ENCODE peak calls at places on chromosome 6, in six cellular contexts. E is GM12891, M is GM12878, Z is H1, O is HepG2, F is K562. X is an unnamed sample.

GRCh38 chr6:25016311-25016710 is 80.6 kb upstream of the RIPOR2 start:
- DNase-seq in E (no peak), M (no peak), Z (no peak), O (no peak), F (no peak), X (no peak)

GRCh38 chr6:135280375-135281136 is 99.4 kb downstream of the MYB start:
- DNase-seq in E (no peak), M (no peak), Z (no peak), O (no peak), F (peak), X (no peak)

GRCh38 chr6:151716446-151717047 is 90.9 kb upstream of the ESR1 start:
- DNase-seq in E (no peak), M (no peak), Z (no peak), O (peak), F (no peak), X (no peak)

GRCh38 chr6:47780510-47781356 is 1.1 kb upstream of the OPN5 start:
- DNase-seq in E (no peak), M (no peak), Z (peak), O (peak), F (peak), X (no peak)

GRCh38 chr6:122180132-122180531 is 219.3 kb upstream of the HSF2 start:
- DNase-seq in E (no peak), M (no peak), Z (no peak), O (no peak), F (no peak), X (no peak)

GRCh38 chr6:168102093-168102985 is 23.3 kb upstream of the FRMD1 start:
- DNase-seq in E (no peak), M (no peak), Z (no peak), O (no peak), F (no peak), X (no peak)

GRCh38 chr6:46757206-46757564 is 10.5 kb downstream of the ANKRD66 start:
- DNase-seq in E (no peak), M (no peak), Z (no peak), O (no peak), F (no peak), X (no peak)

GRCh38 chr6:135458051-135458450 is 39.5 kb downstream of the AHI1 start:
- DNase-seq in E (no peak), M (no peak), Z (no peak), O (no peak), F (no peak), X (no peak)

GRCh38 chr6:31899882-31900722 is 1.8 kb downstream of the ZBTB12 start:
- DNase-seq in E (no peak), M (no peak), Z (no peak), O (no peak), F (no peak), X (no peak)

GRCh38 chr6:33082702-33083101 is 6.9 kb downstream of the HLA-DPB1 start:
- DNase-seq in E (no peak), M (no peak), Z (no peak), O (peak), F (peak), X (peak)

GRCh38 chr6:2876210-2877056 is 26.7 kb downstream of the SERPINB9 start:
- DNase-seq in E (no peak), M (no peak), Z (no peak), O (peak), F (no peak), X (no peak)

GRCh38 chr6:147958683-147959082 is 384.0 kb upstream of the SASH1 start:
- DNase-seq in E (no peak), M (no peak), Z (no peak), O (no peak), F (no peak), X (no peak)

GRCh38 chr6:111631930-111632460 is 26.3 kb upstream of the TRAF3IP2 start:
- DNase-seq in E (no peak), M (no peak), Z (no peak), O (no peak), F (no peak), X (no peak)

GRCh38 chr6:18118330-18118729 is 4.1 kb downstream of the NHLRC1 start:
- DNase-seq in E (no peak), M (no peak), Z (no peak), O (no peak), F (no peak), X (no peak)

GRCh38 chr6:42088101-42088591 is 37.8 kb downstream of the TAF8 start:
- DNase-seq in E (no peak), M (no peak), Z (no peak), O (no peak), F (peak), X (no peak)

GRCh38 chr6:78954740-78955139 is 87.4 kb downstream of the IRAK1BP1 start:
- DNase-seq in E (no peak), M (no peak), Z (no peak), O (no peak), F (no peak), X (no peak)

GRCh38 chr6:18551228-18551627 is 164.1 kb downstream of the RNF144B start:
- DNase-seq in E (no peak), M (no peak), Z (no peak), O (no peak), F (no peak), X (no peak)

GRCh38 chr6:47134476-47135189 is 92.5 kb upstream of the ADGRF1 start:
- DNase-seq in E (no peak), M (no peak), Z (no peak), O (peak), F (peak), X (no peak)

GRCh38 chr6:22610127-22610526 is 40.8 kb downstream of the HDGFL1 start:
- DNase-seq in E (no peak), M (no peak), Z (no peak), O (no peak), F (no peak), X (no peak)

GRCh38 chr6:170017603-170018274 is 266.3 kb downstream of the ERMARD start:
- DNase-seq in E (no peak), M (no peak), Z (no peak), O (no peak), F (no peak), X (no peak)

GRCh38 chr6:3977875-3978711 is 100.8 kb downstream of the FAM217A start:
- DNase-seq in E (peak), M (peak), Z (no peak), O (peak), F (peak), X (peak)

GRCh38 chr6:35428421-35429149 is 23.6 kb upstream of the FANCE start:
- DNase-seq in E (no peak), M (no peak), Z (no peak), O (peak), F (no peak), X (no peak)

GRCh38 chr6:36912583-36912982 is 26.8 kb downstream of the C6orf89 start:
- DNase-seq in E (peak), M (peak), Z (no peak), O (no peak), F (no peak), X (peak)

GRCh38 chr6:19988555-19988954 is 151.4 kb downstream of the ID4 start:
- DNase-seq in E (no peak), M (no peak), Z (no peak), O (peak), F (peak), X (no peak)

GRCh38 chr6:102398788-102399390 is 1005.4 kb downstream of the GRIK2 start:
- DNase-seq in E (no peak), M (no peak), Z (no peak), O (no peak), F (no peak), X (no peak)

GRCh38 chr6:148934534-148934933 is 187.7 kb downstream of the UST start:
- DNase-seq in E (no peak), M (no peak), Z (no peak), O (no peak), F (no peak), X (no peak)

GRCh38 chr6:53263915-53264314 is 84.8 kb downstream of the ELOVL5 start:
- DNase-seq in E (no peak), M (no peak), Z (no peak), O (no peak), F (no peak), X (no peak)

GRCh38 chr6:73262701-73263569 is at the start of gene KHDC1:
- DNase-seq in E (peak), M (no peak), Z (peak), O (no peak), F (peak), X (peak)
- TF ChIP-seq POLR2A in E (peak), M (no peak), Z (peak), O (no peak), F (peak), X (peak)

GRCh38 chr6:106764353-106764980 is 135.1 kb downstream of the QRSL1 start:
- DNase-seq in E (no peak), M (no peak), Z (no peak), O (no peak), F (peak), X (no peak)
- TF ChIP-seq TAF1 in E (no peak), M (no peak), Z (no peak), O (no peak), F (no peak), X (no peak)

GRCh38 chr6:124522335-124522734 is 439.9 kb upstream of the RNF217 start:
- DNase-seq in E (no peak), M (no peak), Z (no peak), O (no peak), F (no peak), X (no peak)
- TF ChIP-seq POLR2AphosphoS5 in E (no peak), M (no peak), Z (no peak), O (no peak), F (no peak), X (no peak)

DNA sequence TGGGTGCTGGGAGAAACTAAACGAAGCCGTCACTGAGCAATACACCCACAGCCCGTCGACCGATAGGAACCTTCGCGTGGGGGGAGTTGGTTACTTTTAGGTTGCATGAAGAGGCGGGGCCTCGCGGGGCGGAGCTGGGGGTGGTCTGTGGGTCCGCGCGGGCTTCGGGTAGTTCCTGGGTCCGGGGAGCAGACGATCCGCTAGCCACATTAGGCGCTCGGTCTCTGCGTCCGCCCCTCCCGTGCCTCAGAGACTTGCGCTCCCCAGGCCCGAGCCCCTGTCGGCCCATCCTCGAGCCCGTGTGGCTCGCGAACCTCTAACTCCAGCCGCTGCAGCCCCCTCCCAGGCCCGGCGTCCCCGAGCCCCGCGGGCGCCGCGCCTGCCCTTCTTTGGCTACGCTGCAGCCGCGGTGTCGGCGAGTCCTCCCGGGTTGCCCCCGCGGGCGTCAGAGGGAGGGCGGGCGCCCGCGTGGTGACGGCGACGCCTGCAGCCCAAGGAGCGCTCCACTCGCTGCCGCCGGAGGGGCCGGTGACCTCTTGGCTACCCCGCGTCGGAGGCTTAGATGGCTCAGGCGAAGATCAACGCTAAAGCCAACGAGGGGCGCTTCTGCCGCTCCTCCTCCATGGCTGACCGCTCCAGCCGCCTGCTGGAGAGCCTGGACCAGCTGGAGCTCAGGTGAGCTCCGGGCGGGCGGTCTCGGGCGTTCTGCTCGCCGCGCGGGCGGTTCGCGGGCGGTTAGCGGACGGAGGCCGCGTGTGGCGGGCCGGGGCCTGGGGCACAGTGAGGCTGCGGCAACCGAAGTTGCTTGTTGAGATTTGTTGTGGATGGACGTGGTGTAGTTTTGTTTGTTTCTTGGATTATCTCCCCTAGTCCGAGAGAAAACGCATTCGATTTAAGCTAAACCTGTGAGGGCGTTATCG is at the start of gene BAG2:
- DNase-seq in E (peak), M (peak), Z (peak), O (peak), F (peak), X (peak)
- TF ChIP-seq POLR2A in E (peak), M (peak), Z (no peak), O (peak), F (peak), X (peak)